ENCODE peak calls at places on chromosomes 1 and 21, in five cellular contexts. One of them, this sample, is unnamed.

GRCh38 chr1:222757673-222758268 is 20.8 kb downstream of the FAM177B start:
- DNase-seq in Jurkat, Clone E6-1: no peak
- DNase-seq in colonic mucosa: no peak
- DNase-seq in mesendoderm: no peak
- DNase-seq in lower leg skin: no peak
- DNase-seq in this sample: no peak

GRCh38 chr1:213874789-213875188 is 113.0 kb upstream of the PROX1 start:
- DNase-seq in colonic mucosa: no peak
- DNase-seq in Jurkat, Clone E6-1: no peak
- DNase-seq in mesendoderm: no peak
- DNase-seq in lower leg skin: no peak
- DNase-seq in this sample: no peak

GRCh38 chr1:16088351-16088911 is 15.0 kb upstream of the FAM131C start:
- DNase-seq in Jurkat, Clone E6-1: no peak
- DNase-seq in colonic mucosa: no peak
- DNase-seq in mesendoderm: no peak
- DNase-seq in lower leg skin: no peak
- DNase-seq in this sample: no peak

GRCh38 chr1:9231648-9232332 is 2.8 kb upstream of the H6PD start:
- DNase-seq in colonic mucosa: no peak
- DNase-seq in mesendoderm: no peak
- DNase-seq in lower leg skin: no peak
- DNase-seq in Jurkat, Clone E6-1: no peak
- DNase-seq in this sample: no peak

GRCh38 chr1:65525297-65526048 is 105.0 kb downstream of the LEPR start:
- DNase-seq in colonic mucosa: no peak
- DNase-seq in mesendoderm: no peak
- DNase-seq in Jurkat, Clone E6-1: no peak
- DNase-seq in lower leg skin: no peak
- DNase-seq in this sample: no peak

GRCh38 chr1:109928591-109929111 is 18.0 kb downstream of the CSF1 start:
- DNase-seq in colonic mucosa: peak
- DNase-seq in Jurkat, Clone E6-1: no peak
- DNase-seq in lower leg skin: no peak
- DNase-seq in mesendoderm: no peak
- DNase-seq in this sample: no peak

GRCh38 chr21:26100573-26100972 is 70.0 kb downstream of the APP start:
- DNase-seq in Jurkat, Clone E6-1: no peak
- DNase-seq in lower leg skin: no peak
- DNase-seq in mesendoderm: no peak
- DNase-seq in colonic mucosa: no peak
- DNase-seq in this sample: no peak

GRCh38 chr1:234488054-234488953 is 9.3 kb upstream of the TARBP1 start:
- DNase-seq in mesendoderm: no peak
- DNase-seq in lower leg skin: no peak
- DNase-seq in colonic mucosa: no peak
- DNase-seq in Jurkat, Clone E6-1: no peak
- DNase-seq in this sample: no peak

GRCh38 chr1:96596226-96596625 is 125.4 kb upstream of the PTBP2 start:
- DNase-seq in Jurkat, Clone E6-1: peak
- DNase-seq in lower leg skin: no peak
- DNase-seq in mesendoderm: peak
- DNase-seq in colonic mucosa: no peak
- DNase-seq in this sample: no peak

GRCh38 chr1:224205438-224205840 is 22.4 kb downstream of the DEGS1 start:
- DNase-seq in mesendoderm: no peak
- DNase-seq in lower leg skin: no peak
- DNase-seq in colonic mucosa: peak
- DNase-seq in Jurkat, Clone E6-1: no peak
- DNase-seq in this sample: no peak

GRCh38 chr1:78092686-78093085 is 46.9 kb downstream of the GIPC2 start:
- DNase-seq in lower leg skin: no peak
- DNase-seq in mesendoderm: peak
- DNase-seq in colonic mucosa: no peak
- DNase-seq in Jurkat, Clone E6-1: no peak
- DNase-seq in this sample: no peak

GRCh38 chr1:17743028-17743706 is 12.0 kb upstream of the ACTL8 start:
- DNase-seq in Jurkat, Clone E6-1: no peak
- DNase-seq in colonic mucosa: no peak
- DNase-seq in mesendoderm: no peak
- DNase-seq in lower leg skin: no peak
- DNase-seq in this sample: no peak

GRCh38 chr1:213689260-213689659 is 298.5 kb upstream of the PROX1 start:
- DNase-seq in colonic mucosa: no peak
- DNase-seq in Jurkat, Clone E6-1: no peak
- DNase-seq in lower leg skin: no peak
- DNase-seq in mesendoderm: no peak
- DNase-seq in this sample: no peak

GRCh38 chr1:21157054-21157453 is 19.6 kb downstream of the EIF4G3 start:
- DNase-seq in colonic mucosa: no peak
- DNase-seq in Jurkat, Clone E6-1: no peak
- DNase-seq in lower leg skin: no peak
- DNase-seq in mesendoderm: no peak
- DNase-seq in this sample: no peak

GRCh38 chr1:904271-904950 is 19.3 kb upstream of the SAMD11 start:
- DNase-seq in colonic mucosa: peak
- DNase-seq in mesendoderm: peak
- DNase-seq in lower leg skin: peak
- DNase-seq in Jurkat, Clone E6-1: peak
- DNase-seq in this sample: peak

GRCh38 chr1:119795471-119795870 is 15.8 kb downstream of the REG4 start:
- DNase-seq in Jurkat, Clone E6-1: no peak
- DNase-seq in lower leg skin: no peak
- DNase-seq in mesendoderm: no peak
- DNase-seq in colonic mucosa: no peak
- DNase-seq in this sample: no peak

GRCh38 chr1:234598974-234599616 is 10.9 kb downstream of the IRF2BP2 start:
- DNase-seq in Jurkat, Clone E6-1: no peak
- DNase-seq in lower leg skin: peak
- DNase-seq in colonic mucosa: no peak
- DNase-seq in mesendoderm: no peak
- DNase-seq in this sample: no peak

GRCh38 chr1:110011527-110012041 is 22.8 kb upstream of the STRIP1 start:
- DNase-seq in mesendoderm: peak
- DNase-seq in lower leg skin: no peak
- DNase-seq in Jurkat, Clone E6-1: peak
- DNase-seq in colonic mucosa: peak
- DNase-seq in this sample: no peak

GRCh38 chr21:36663033-36663855 is 35.7 kb upstream of the SIM2 start:
- DNase-seq in Jurkat, Clone E6-1: no peak
- DNase-seq in mesendoderm: no peak
- DNase-seq in colonic mucosa: no peak
- DNase-seq in lower leg skin: no peak
- DNase-seq in this sample: no peak

GRCh38 chr1:233613252-233614172 is at the start of gene KCNK1:
- DNase-seq in lower leg skin: peak
- DNase-seq in mesendoderm: peak
- DNase-seq in colonic mucosa: peak
- DNase-seq in Jurkat, Clone E6-1: no peak
- DNase-seq in this sample: no peak

DNA sequence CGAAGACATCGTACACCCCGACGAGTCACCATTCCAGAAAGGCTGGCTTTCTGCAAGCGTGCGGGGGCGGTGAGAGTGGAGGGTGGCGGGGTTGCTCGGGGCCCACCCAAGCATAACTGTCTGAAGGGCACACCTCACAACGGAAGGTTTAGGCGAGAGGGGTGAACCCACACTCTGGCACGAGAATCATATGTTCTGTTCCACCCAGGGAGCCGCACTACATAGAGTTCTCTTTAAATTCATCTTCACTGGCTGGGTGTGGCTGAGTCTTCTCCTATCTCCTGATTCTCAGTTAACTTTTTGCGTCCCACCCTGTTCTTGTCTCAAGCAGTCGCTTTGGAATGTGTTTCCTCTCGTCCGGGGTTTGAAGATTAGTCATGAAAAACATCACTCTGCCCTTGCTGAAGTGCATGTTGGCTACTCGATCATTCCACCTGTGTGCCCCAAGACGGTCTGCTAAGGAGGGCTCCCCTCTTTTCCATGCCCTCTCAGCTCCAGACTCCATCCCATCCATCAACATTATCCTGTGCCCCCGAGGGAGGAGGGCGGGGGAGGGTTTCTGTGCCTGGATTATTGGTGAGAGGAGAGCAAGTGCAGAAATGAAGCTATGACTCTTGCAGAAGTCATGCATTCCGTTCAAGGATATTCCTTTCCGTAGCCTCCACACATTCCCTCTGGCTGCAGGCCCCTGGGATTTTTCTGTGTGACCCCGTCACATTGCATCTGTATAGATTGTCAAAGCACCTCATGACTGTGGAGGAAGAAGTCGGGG is 53.5 kb upstream of the CD34 start:
- DNase-seq in colonic mucosa: no peak
- DNase-seq in Jurkat, Clone E6-1: no peak
- DNase-seq in mesendoderm: no peak
- DNase-seq in lower leg skin: peak
- DNase-seq in this sample: no peak
- H3K4me3 ChIP-seq in colonic mucosa: no peak
- H3K4me3 ChIP-seq in Jurkat, Clone E6-1: no peak
- H3K4me3 ChIP-seq in mesendoderm: no peak
- H3K4me3 ChIP-seq in lower leg skin: no peak
- H3K4me3 ChIP-seq in this sample: no peak

DNA sequence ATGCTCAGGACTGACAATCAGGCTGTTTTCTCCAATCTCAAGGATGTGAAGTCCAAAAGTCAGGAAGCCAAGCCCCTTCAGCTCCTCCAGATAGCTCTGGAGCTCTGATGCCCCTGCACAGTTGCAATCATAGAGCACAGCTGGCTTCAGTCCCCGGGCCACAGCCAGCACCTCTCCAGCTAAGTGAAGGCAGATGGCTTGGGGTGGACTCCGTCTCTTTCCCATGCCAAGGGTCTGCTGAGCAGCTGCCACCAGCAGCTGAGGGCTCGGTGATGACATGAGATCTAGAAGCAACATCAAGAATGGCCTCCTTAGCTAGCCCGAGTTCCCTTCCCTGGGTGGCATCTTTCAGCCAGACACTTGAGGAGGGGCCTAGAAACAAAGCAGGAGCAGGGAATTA is 1.0 kb downstream of the C1orf74 start:
- DNase-seq in lower leg skin: no peak
- DNase-seq in colonic mucosa: no peak
- DNase-seq in Jurkat, Clone E6-1: no peak
- DNase-seq in mesendoderm: no peak
- DNase-seq in this sample: no peak
- H3K4me3 ChIP-seq in lower leg skin: no peak
- H3K4me3 ChIP-seq in colonic mucosa: no peak
- H3K4me3 ChIP-seq in Jurkat, Clone E6-1: peak
- H3K4me3 ChIP-seq in mesendoderm: no peak
- H3K4me3 ChIP-seq in this sample: no peak

GRCh38 chr1:58869638-58870297 is 85.9 kb upstream of the JUN start:
- DNase-seq in colonic mucosa: no peak
- DNase-seq in mesendoderm: no peak
- DNase-seq in Jurkat, Clone E6-1: no peak
- DNase-seq in lower leg skin: no peak
- DNase-seq in this sample: no peak

GRCh38 chr1:58870298-58870676 is 86.4 kb upstream of the JUN start:
- DNase-seq in Jurkat, Clone E6-1: no peak
- DNase-seq in mesendoderm: no peak
- DNase-seq in lower leg skin: no peak
- DNase-seq in colonic mucosa: peak
- DNase-seq in this sample: no peak

GRCh38 chr1:58874327-58874726 is 90.5 kb upstream of the JUN start:
- DNase-seq in colonic mucosa: no peak
- DNase-seq in Jurkat, Clone E6-1: no peak
- DNase-seq in lower leg skin: no peak
- DNase-seq in mesendoderm: no peak
- DNase-seq in this sample: no peak

GRCh38 chr1:58879464-58879863 is 95.6 kb upstream of the JUN start:
- DNase-seq in Jurkat, Clone E6-1: no peak
- DNase-seq in mesendoderm: no peak
- DNase-seq in colonic mucosa: no peak
- DNase-seq in lower leg skin: no peak
- DNase-seq in this sample: no peak

DNA sequence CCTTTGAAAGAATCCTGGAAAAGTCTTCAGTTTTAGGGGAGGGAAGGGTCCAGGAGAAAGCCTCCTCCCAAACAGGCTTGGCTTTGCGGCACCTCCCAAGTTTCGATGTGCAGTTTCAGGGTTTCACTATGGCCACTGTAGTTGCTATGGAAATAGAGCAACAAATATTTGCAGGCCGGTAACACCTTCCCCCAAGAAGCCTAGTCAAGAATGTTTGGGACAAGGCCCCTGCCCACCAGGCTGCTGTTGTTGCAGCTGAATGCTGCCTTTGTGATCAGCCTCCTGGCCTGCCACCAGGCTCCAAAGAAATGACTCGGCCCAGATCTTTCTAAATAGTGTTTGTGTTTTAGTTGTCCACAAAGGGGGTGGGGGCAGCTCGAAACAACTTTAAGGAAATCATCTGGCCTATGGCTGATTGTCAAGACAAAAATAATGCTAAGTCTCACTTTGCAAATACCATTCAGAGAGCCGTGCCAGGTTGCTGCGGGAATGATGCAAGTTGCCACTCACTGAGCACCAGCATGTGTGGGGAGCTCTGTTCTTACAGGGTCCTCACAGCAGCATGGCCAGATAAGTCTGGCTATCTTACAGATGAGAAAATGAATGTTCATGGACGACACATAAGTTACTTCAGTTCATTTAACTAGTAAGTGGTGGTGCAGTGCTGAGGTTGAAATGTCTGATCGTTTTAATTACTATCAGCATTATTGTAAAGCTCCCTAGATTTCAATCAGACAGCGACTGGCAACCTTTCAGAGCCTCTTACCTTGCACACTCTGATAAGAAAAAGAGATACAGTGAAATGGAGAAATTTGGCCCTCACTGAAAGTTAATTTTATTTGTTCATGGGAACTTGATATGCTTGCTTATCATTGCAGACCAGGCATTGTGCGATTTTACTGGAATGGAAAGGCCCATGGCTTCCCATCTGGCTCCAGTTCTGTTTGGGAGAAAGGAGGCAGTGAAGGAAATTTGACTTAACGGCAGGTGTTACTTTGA is 91.2 kb upstream of the JUN start:
- DNase-seq in Jurkat, Clone E6-1: no peak
- DNase-seq in lower leg skin: peak
- DNase-seq in mesendoderm: peak
- DNase-seq in colonic mucosa: no peak
- DNase-seq in this sample: no peak
- H3K4me3 ChIP-seq in Jurkat, Clone E6-1: no peak
- H3K4me3 ChIP-seq in lower leg skin: no peak
- H3K4me3 ChIP-seq in mesendoderm: no peak
- H3K4me3 ChIP-seq in colonic mucosa: no peak
- H3K4me3 ChIP-seq in this sample: no peak

GRCh38 chr1:32888134-32888533 is 1.8 kb downstream of the HPCA start:
- DNase-seq in Jurkat, Clone E6-1: no peak
- DNase-seq in colonic mucosa: no peak
- DNase-seq in lower leg skin: no peak
- DNase-seq in mesendoderm: no peak
- DNase-seq in this sample: no peak

GRCh38 chr1:32887623-32888022 is 1.3 kb downstream of the HPCA start:
- DNase-seq in mesendoderm: no peak
- DNase-seq in colonic mucosa: no peak
- DNase-seq in lower leg skin: no peak
- DNase-seq in Jurkat, Clone E6-1: no peak
- DNase-seq in this sample: no peak

GRCh38 chr1:32886012-32886827 is at the start of gene HPCA:
- DNase-seq in lower leg skin: no peak
- DNase-seq in mesendoderm: peak
- DNase-seq in Jurkat, Clone E6-1: no peak
- DNase-seq in colonic mucosa: peak
- DNase-seq in this sample: no peak

GRCh38 chr1:32885691-32886011 is 640 bp upstream of the HPCA start:
- DNase-seq in Jurkat, Clone E6-1: no peak
- DNase-seq in colonic mucosa: no peak
- DNase-seq in lower leg skin: no peak
- DNase-seq in mesendoderm: no peak
- DNase-seq in this sample: no peak

GRCh38 chr1:32886828-32887414 is 630 bp downstream of the HPCA start:
- DNase-seq in mesendoderm: no peak
- DNase-seq in colonic mucosa: no peak
- DNase-seq in Jurkat, Clone E6-1: no peak
- DNase-seq in lower leg skin: no peak
- DNase-seq in this sample: no peak
- H3K4me3 ChIP-seq in mesendoderm: no peak
- H3K4me3 ChIP-seq in colonic mucosa: no peak
- H3K4me3 ChIP-seq in Jurkat, Clone E6-1: no peak
- H3K4me3 ChIP-seq in lower leg skin: no peak
- H3K4me3 ChIP-seq in this sample: no peak